ENCODE peak calls at places on chromosomes 2 and 18, in eight cellular contexts. K is tibial nerve, T is K562, F is Peyer's patch, J is prostate gland, Q is fibroblast of lung, Y is stomach, D is AG04450. A is an unnamed sample.

GRCh38 chr2:23988371-23988770 is 21.5 kb upstream of the MFSD2B start:
- DNase-seq in K (no peak), T (peak), F (no peak), J (no peak), Q (no peak), Y (no peak), D (no peak), A (no peak)

GRCh38 chr18:60191926-60192325 is 180.6 kb downstream of the MC4R start:
- DNase-seq in K (no peak), T (no peak), F (no peak), J (no peak), Q (no peak), Y (no peak), D (no peak), A (no peak)

GRCh38 chr2:54503828-54504227 is 47.7 kb downstream of the SPTBN1 start:
- DNase-seq in K (no peak), T (no peak), F (no peak), J (no peak), Q (no peak), Y (no peak), D (no peak), A (no peak)

GRCh38 chr18:10370716-10371115 is 83.7 kb upstream of the APCDD1 start:
- DNase-seq in K (no peak), T (no peak), F (no peak), J (no peak), Q (no peak), Y (no peak), D (no peak), A (no peak)

GRCh38 chr18:58005036-58005435 is 39.0 kb upstream of the NEDD4L start:
- DNase-seq in K (no peak), T (peak), F (no peak), J (no peak), Q (peak), Y (no peak), D (no peak), A (no peak)

GRCh38 chr18:45275367-45276113 is 339.7 kb upstream of the SLC14A2 start:
- DNase-seq in K (peak), T (peak), F (no peak), J (no peak), Q (peak), Y (no peak), D (no peak), A (no peak)

GRCh38 chr2:105919826-105920225 is 175.1 kb downstream of the NCK2 start:
- DNase-seq in K (no peak), T (peak), F (no peak), J (no peak), Q (peak), Y (no peak), D (peak), A (no peak)

GRCh38 chr2:146978891-146979555 is 865.8 kb upstream of the ACVR2A start:
- DNase-seq in K (no peak), T (no peak), F (no peak), J (no peak), Q (peak), Y (no peak), D (no peak), A (no peak)

GRCh38 chr2:161943012-161943411 is 131.0 kb downstream of the DPP4 start:
- DNase-seq in K (no peak), T (no peak), F (no peak), J (no peak), Q (no peak), Y (no peak), D (no peak), A (no peak)

GRCh38 chr2:225272173-225272572 is 127.3 kb upstream of the NYAP2 start:
- DNase-seq in K (no peak), T (no peak), F (no peak), J (no peak), Q (no peak), Y (no peak), D (no peak), A (no peak)

GRCh38 chr18:57434536-57435494 is at the start of gene ONECUT2:
- DNase-seq in K (peak), T (peak), F (peak), J (peak), Q (peak), Y (peak), D (peak), A (peak)

GRCh38 chr2:196927318-196928225 is 1.1 kb upstream of the PGAP1 start:
- DNase-seq in K (peak), T (peak), F (no peak), J (peak), Q (peak), Y (no peak), D (peak), A (no peak)

GRCh38 chr2:112836695-112837117 is at the start of gene IL1B:
- DNase-seq in K (no peak), T (no peak), F (no peak), J (no peak), Q (peak), Y (no peak), D (peak), A (no peak)

GRCh38 chr18:21398121-21398520 is 156.1 kb downstream of the GREB1L start:
- DNase-seq in K (no peak), T (no peak), F (no peak), J (no peak), Q (no peak), Y (no peak), D (no peak), A (no peak)

GRCh38 chr2:240579071-240579762 is 7.3 kb upstream of the CAPN10 start:
- DNase-seq in K (no peak), T (peak), F (no peak), J (no peak), Q (no peak), Y (no peak), D (no peak), A (no peak)

GRCh38 chr2:158666969-158667368 is 128.1 kb upstream of the DAPL1 start:
- DNase-seq in K (no peak), T (no peak), F (no peak), J (no peak), Q (no peak), Y (no peak), D (no peak), A (no peak)
- H3K27ac ChIP-seq in K (no peak), T (no peak), F (no peak), J (no peak), Q (no peak), Y (no peak), D (no peak), A (no peak)

GRCh38 chr2:201618744-201619654 is 24.3 kb downstream of the TMEM237 start:
- DNase-seq in K (peak), T (peak), F (peak), J (peak), Q (peak), Y (peak), D (peak), A (peak)
- TF ChIP-seq CTCF in K (no peak), T (peak), F (no peak), J (peak), Q (peak), Y (no peak), D (peak), A (peak)

GRCh38 chr2:119252186-119253113 is 28.8 kb downstream of the STEAP3 start:
- DNase-seq in K (no peak), T (no peak), F (peak), J (no peak), Q (peak), Y (no peak), D (peak), A (no peak)
- H3K27ac ChIP-seq in K (no peak), T (no peak), F (no peak), J (peak), Q (peak), Y (no peak), D (peak), A (no peak)

DNA sequence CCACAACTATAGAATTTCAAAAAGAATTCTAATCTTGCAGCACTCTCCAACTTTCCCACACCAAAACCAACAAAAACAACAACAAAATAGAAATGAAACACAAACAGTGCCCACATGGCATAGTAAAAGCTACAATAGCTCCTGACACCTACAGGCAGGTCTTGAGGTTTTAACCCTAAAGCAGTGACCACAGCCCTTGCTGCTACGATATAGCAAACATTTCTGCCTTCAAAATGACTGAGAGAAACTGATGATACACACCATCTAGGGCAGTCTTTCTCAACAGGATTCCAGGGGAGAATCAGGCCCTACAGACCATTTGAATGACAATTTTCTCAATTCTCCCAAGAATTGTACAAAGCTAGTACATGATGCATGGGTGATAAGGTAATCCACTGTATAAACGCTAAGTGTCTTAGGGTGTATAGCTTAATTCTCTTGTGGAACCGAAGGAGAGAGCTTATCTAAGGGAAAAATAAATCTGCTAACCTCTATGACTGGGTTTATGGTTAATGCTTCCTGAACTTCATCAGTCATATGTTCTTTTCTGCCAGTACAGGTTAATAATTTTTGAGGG is 46.5 kb downstream of the TRAK2 start:
- DNase-seq in K (no peak), T (peak), F (no peak), J (no peak), Q (no peak), Y (no peak), D (no peak), A (no peak)
- TF ChIP-seq CTCF in K (no peak), T (no peak), F (no peak), J (no peak), Q (no peak), Y (no peak), D (no peak), A (no peak)

DNA sequence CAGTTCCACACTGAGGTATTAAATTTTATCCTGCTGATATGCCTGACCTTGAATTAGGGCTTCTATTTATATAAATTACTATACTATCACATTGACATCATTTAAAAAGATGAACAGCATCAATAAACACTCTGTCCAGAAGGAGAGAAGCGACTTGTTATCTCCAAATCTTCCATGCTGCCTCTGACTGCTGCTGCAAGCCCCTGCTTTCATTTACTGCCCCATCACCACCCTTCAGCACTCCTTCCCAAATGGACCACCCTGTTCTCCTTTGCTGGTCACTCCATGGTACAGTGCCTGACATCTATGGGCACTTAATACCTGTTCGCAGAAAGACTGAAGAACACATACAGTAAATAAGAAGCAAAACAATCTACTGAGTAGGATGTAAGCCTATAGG is 48.1 kb downstream of the KLF7 start:
- DNase-seq in K (no peak), T (no peak), F (no peak), J (no peak), Q (no peak), Y (no peak), D (no peak), A (no peak)
- H3K27ac ChIP-seq in K (no peak), T (no peak), F (no peak), J (no peak), Q (no peak), Y (no peak), D (no peak), A (no peak)

GRCh38 chr2:127656569-127657231 is 10.7 kb downstream of the GPR17 start:
- DNase-seq in K (no peak), T (no peak), F (peak), J (no peak), Q (no peak), Y (no peak), D (no peak), A (no peak)
- TF ChIP-seq CTCF in K (no peak), T (no peak), F (no peak), J (no peak), Q (no peak), Y (no peak), D (no peak), A (no peak)

DNA sequence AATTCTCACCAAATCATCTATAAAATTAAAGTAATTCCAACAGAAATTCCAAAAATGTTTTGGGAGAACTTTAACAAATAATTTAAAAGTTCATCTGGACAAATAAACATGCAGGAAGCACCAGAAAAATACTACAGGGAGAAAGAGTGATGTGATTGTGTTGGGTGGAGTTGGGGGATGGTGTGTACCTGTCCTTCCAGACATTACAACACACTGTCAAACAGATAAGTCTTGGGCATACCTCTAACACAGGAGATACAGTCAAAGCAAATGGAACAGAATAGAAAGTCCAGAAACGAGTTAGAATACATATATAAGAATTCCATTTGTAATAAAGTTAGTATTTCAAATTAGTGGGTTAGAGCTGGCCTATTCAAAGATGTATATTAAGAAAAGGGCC is 22.6 kb downstream of the METTL8 start:
- DNase-seq in K (no peak), T (no peak), F (no peak), J (no peak), Q (no peak), Y (no peak), D (no peak), A (no peak)
- H3K27ac ChIP-seq in K (no peak), T (no peak), F (no peak), J (no peak), Q (no peak), Y (no peak), D (no peak), A (no peak)

GRCh38 chr2:128376241-128377041 is 57.8 kb upstream of the HS6ST1 start:
- DNase-seq in K (no peak), T (no peak), F (no peak), J (no peak), Q (no peak), Y (peak), D (no peak), A (peak)

GRCh38 chr2:128375454-128375853 is 56.8 kb upstream of the HS6ST1 start:
- DNase-seq in K (no peak), T (no peak), F (peak), J (peak), Q (no peak), Y (peak), D (no peak), A (peak)

GRCh38 chr2:128373346-128374000 is 54.8 kb upstream of the HS6ST1 start:
- DNase-seq in K (no peak), T (no peak), F (peak), J (no peak), Q (no peak), Y (peak), D (no peak), A (no peak)

GRCh38 chr2:128374001-128374710 is 55.5 kb upstream of the HS6ST1 start:
- DNase-seq in K (no peak), T (no peak), F (peak), J (peak), Q (peak), Y (peak), D (peak), A (peak)

GRCh38 chr2:128374711-128375413 is 56.2 kb upstream of the HS6ST1 start:
- DNase-seq in K (no peak), T (no peak), F (no peak), J (peak), Q (no peak), Y (peak), D (no peak), A (peak)
- TF ChIP-seq CTCF in K (no peak), T (no peak), F (no peak), J (no peak), Q (no peak), Y (no peak), D (no peak), A (no peak)

DNA sequence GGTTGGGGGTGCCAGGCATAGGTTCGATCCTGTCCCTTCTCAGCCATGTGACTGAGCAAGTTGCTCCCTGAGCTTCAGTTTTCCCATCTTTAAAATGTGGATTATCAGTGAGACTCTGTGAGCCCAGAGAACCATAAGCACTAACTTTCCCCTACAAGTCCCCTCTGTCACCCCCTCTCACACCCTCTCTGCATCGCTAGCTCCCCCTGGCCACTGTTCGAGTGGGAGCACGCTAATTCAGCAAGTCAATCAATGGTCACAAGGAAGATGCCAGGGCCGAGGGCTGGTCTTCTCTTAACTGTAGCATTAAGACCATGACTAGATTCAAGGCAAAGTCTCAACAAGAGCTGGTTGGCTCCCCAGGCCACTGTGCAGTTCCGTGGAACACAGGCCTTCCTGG is 66.2 kb downstream of the BCL2L11 start:
- DNase-seq in K (no peak), T (no peak), F (no peak), J (no peak), Q (no peak), Y (no peak), D (no peak), A (no peak)
- H3K27ac ChIP-seq in K (no peak), T (no peak), F (no peak), J (no peak), Q (no peak), Y (no peak), D (no peak), A (no peak)

GRCh38 chr2:43594875-43595274 is 963 bp downstream of the THADA start:
- DNase-seq in K (no peak), T (no peak), F (no peak), J (no peak), Q (no peak), Y (no peak), D (no peak), A (no peak)

GRCh38 chr2:43593241-43593640 is 2.6 kb downstream of the THADA start:
- DNase-seq in K (no peak), T (no peak), F (no peak), J (no peak), Q (peak), Y (no peak), D (no peak), A (no peak)

GRCh38 chr2:43592443-43592842 is 3.4 kb downstream of the THADA start:
- DNase-seq in K (no peak), T (no peak), F (no peak), J (no peak), Q (peak), Y (no peak), D (no peak), A (no peak)

GRCh38 chr2:43595603-43596412 is at the start of gene THADA:
- DNase-seq in K (peak), T (peak), F (peak), J (peak), Q (peak), Y (peak), D (peak), A (peak)
- TF ChIP-seq CTCF in K (no peak), T (peak), F (no peak), J (no peak), Q (no peak), Y (no peak), D (no peak), A (no peak)

A was measured in upper lobe of right lung.